ENCODE peak calls at places on chromosomes 6 and 20, in six cellular contexts. L is HepG2, W is GM12891, J is H1, M is GM12878, Z is K562. Q is an unnamed sample.

GRCh38 chr6:95519228-95520037 is 57.9 kb upstream of the MANEA start:
- DNase-seq in L (no peak), W (no peak), J (no peak), M (no peak), Z (peak; percentile 97), Q (no peak)

GRCh38 chr6:38105066-38105465 is 285.5 kb downstream of the ZFAND3 start:
- DNase-seq in L (no peak), W (no peak), J (no peak), M (no peak), Z (no peak), Q (no peak)

GRCh38 chr6:45789238-45789637 is 226.4 kb downstream of the CLIC5 start:
- DNase-seq in L (no peak), W (no peak), J (no peak), M (no peak), Z (no peak), Q (no peak)

GRCh38 chr20:43870484-43870883 is 44.2 kb upstream of the TOX2 start:
- DNase-seq in L (no peak), W (no peak), J (no peak), M (no peak), Z (no peak), Q (no peak)

GRCh38 chr6:111871725-111872520 is 1.3 kb downstream of the FYN start:
- DNase-seq in L (peak; percentile 41), W (no peak), J (no peak), M (no peak), Z (peak; percentile 84), Q (no peak)

GRCh38 chr6:143107440-143107839 is 46.8 kb downstream of the AIG1 start:
- DNase-seq in L (peak; percentile 83), W (no peak), J (no peak), M (no peak), Z (no peak), Q (no peak)

GRCh38 chr20:19735446-19735845 is 22.6 kb upstream of the RIN2 start:
- DNase-seq in L (peak; percentile 48), W (no peak), J (no peak), M (peak; percentile 3), Z (no peak), Q (no peak)

GRCh38 chr6:142631517-142632385 is 313.2 kb downstream of the HIVEP2 start:
- DNase-seq in L (peak; percentile 63), W (no peak), J (no peak), M (no peak), Z (no peak), Q (no peak)

GRCh38 chr6:157405986-157406385 is 25.0 kb downstream of the ZDHHC14 start:
- DNase-seq in L (no peak), W (no peak), J (no peak), M (no peak), Z (no peak), Q (no peak)

GRCh38 chr20:17504326-17504897 is 26.8 kb downstream of the BFSP1 start:
- DNase-seq in L (no peak), W (no peak), J (no peak), M (no peak), Z (no peak), Q (peak; percentile 26)

GRCh38 chr6:327538-328183 is 35.4 kb downstream of the DUSP22 start:
- DNase-seq in L (no peak), W (no peak), J (no peak), M (no peak), Z (no peak), Q (no peak)
- TF ChIP-seq TAF1 in L (no peak), W (no peak), J (no peak), M (no peak), Z (no peak), Q (no peak)

GRCh38 chr6:31497595-31498476 is at the start of gene MICB:
- DNase-seq in L (peak; percentile 82), W (peak; percentile 69), J (peak; percentile 56), M (peak; percentile 46), Z (peak; percentile 97), Q (peak; percentile 75)

GRCh38 chr6:31495580-31495979 is 2.4 kb upstream of the MICB start:
- DNase-seq in L (no peak), W (no peak), J (no peak), M (no peak), Z (no peak), Q (no peak)

GRCh38 chr6:31498748-31499147 is 803 bp downstream of the MICB start:
- DNase-seq in L (no peak), W (no peak), J (no peak), M (no peak), Z (peak; percentile 59), Q (no peak)

GRCh38 chr6:31490115-31490873 is 7.7 kb upstream of the MICB start:
- DNase-seq in L (no peak), W (no peak), J (no peak), M (no peak), Z (peak; percentile 82), Q (no peak)

DNA sequence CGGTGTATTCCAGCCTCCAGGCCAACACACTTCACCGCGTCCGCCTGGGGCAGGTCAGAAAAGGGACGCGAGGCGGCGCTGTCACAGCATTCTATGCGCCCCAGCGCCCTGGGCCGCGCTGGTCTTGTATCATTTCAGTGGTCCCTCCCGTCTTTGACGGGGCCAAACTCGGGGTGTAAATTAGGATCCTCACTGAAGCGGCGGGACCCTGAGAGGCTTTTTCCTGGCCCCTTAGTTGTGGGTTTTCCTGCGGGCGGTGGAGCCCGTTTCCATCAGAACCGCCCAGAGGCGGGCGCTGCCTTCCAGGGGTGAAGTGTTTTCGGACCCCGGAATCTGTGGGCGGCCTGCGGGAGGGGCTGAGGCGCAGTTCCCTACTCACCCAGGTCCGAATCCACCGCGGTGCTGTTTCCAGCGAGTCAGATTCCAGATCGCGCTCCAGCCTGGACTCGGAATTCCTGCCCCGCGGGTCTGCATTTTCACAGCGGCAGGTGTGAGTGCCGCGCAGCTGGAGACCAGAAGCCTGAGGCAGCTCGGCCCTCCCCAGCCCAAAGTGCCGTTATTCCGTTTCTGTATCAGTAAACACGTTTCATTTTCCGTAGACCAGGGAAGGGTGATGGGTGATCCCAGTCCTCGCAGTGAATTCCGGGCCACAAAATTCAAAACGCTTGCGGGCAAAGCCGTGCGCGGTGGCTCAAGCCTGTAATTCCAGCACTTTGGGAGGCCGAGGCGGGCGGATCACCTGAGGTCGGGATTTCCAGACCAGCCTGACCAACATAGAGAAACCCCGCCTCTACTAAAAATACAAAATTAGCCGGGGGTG is 3.9 kb upstream of the MICB start:
- DNase-seq in L (peak; percentile 70), W (peak; percentile 40), J (no peak), M (peak; percentile 34), Z (peak; percentile 97), Q (no peak)
- TF ChIP-seq POLR2AphosphoS5 in L (no peak), W (no peak), J (no peak), M (no peak), Z (peak; percentile 47), Q (no peak)

GRCh38 chr6:90586675-90587638 is at the start of gene MAP3K7:
- DNase-seq in L (peak; percentile 95), W (peak; percentile 60), J (peak; percentile 85), M (peak; percentile 94), Z (peak; percentile 96), Q (peak; percentile 46)
- TF ChIP-seq POLR2A in L (peak; percentile 81), W (peak; percentile 77), J (peak; percentile 97), M (peak; percentile 96), Z (peak; percentile 92), Q (peak; percentile 85)

DNA sequence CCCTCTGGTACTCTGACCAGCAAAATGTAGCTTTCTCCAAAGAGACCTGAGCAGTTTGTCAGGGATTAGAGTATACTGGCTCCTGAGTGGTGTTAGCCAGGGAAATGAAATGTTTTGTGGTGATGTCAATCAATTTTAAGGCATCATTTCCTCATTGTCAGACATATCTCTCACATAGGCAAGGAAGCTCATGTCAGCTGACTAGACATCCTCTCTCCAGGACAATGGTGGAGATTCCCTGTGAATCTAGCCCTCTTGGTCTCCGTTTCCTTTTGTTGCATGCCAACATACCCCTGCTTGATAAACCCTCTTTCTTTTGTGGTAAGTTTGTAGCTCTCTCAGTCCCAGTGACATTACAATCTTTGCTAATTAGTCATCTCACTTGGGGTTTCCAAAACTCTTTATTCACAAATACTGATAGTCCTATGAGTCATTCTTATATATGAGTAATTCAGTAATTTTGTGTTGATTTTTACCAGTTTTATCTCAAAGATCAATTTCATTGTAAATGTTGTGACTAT is 135.6 kb upstream of the PTPRK start:
- DNase-seq in L (no peak), W (no peak), J (no peak), M (peak; percentile 33), Z (no peak), Q (no peak)
- TF ChIP-seq TAF1 in L (no peak), W (peak; percentile 49), J (no peak), M (no peak), Z (no peak), Q (no peak)

Q was measured in GM12892.